ENCODE peak calls at places on chromosomes 7 and 10, in nine cellular contexts. One of them, this sample, is unnamed.

GRCh38 chr7:151378011-151378410 is 31.8 kb downstream of the WDR86 start:
- DNase-seq in stomach: no peak
- DNase-seq in esophagus muscularis mucosa: no peak
- DNase-seq in transverse colon: no peak
- DNase-seq in A549: no peak
- DNase-seq in H1: no peak
- DNase-seq in suprapubic skin: no peak
- DNase-seq in sigmoid colon: no peak
- DNase-seq in GM12878: no peak
- DNase-seq in this sample: no peak

GRCh38 chr7:77242068-77242467 is 42.4 kb upstream of the FGL2 start:
- DNase-seq in stomach: no peak
- DNase-seq in esophagus muscularis mucosa: peak; percentile 50
- DNase-seq in transverse colon: no peak
- DNase-seq in A549: no peak
- DNase-seq in H1: no peak
- DNase-seq in suprapubic skin: no peak
- DNase-seq in sigmoid colon: no peak
- DNase-seq in GM12878: no peak
- DNase-seq in this sample: no peak

GRCh38 chr7:4650471-4651047 is 31.5 kb upstream of the FOXK1 start:
- DNase-seq in stomach: no peak
- DNase-seq in esophagus muscularis mucosa: no peak
- DNase-seq in transverse colon: no peak
- DNase-seq in A549: no peak
- DNase-seq in H1: no peak
- DNase-seq in suprapubic skin: no peak
- DNase-seq in sigmoid colon: peak; percentile 72
- DNase-seq in GM12878: no peak
- DNase-seq in this sample: peak; percentile 35

GRCh38 chr7:50261593-50261992 is 42.9 kb upstream of the IKZF1 start:
- DNase-seq in stomach: no peak
- DNase-seq in esophagus muscularis mucosa: no peak
- DNase-seq in transverse colon: no peak
- DNase-seq in A549: no peak
- DNase-seq in H1: no peak
- DNase-seq in suprapubic skin: no peak
- DNase-seq in sigmoid colon: no peak
- DNase-seq in GM12878: no peak
- DNase-seq in this sample: no peak

GRCh38 chr7:110001254-110001938 is 1089.5 kb upstream of the LRRN3 start:
- DNase-seq in stomach: no peak
- DNase-seq in esophagus muscularis mucosa: no peak
- DNase-seq in transverse colon: no peak
- DNase-seq in A549: no peak
- DNase-seq in H1: no peak
- DNase-seq in suprapubic skin: no peak
- DNase-seq in sigmoid colon: no peak
- DNase-seq in GM12878: no peak
- DNase-seq in this sample: no peak

GRCh38 chr10:44477021-44477420 is 92.1 kb upstream of the CXCL12 start:
- DNase-seq in stomach: no peak
- DNase-seq in esophagus muscularis mucosa: no peak
- DNase-seq in transverse colon: no peak
- DNase-seq in A549: no peak
- DNase-seq in H1: no peak
- DNase-seq in suprapubic skin: no peak
- DNase-seq in sigmoid colon: no peak
- DNase-seq in GM12878: no peak
- DNase-seq in this sample: no peak

GRCh38 chr7:96238474-96238873 is 83.4 kb downstream of the SLC25A13 start:
- DNase-seq in stomach: no peak
- DNase-seq in esophagus muscularis mucosa: no peak
- DNase-seq in transverse colon: no peak
- DNase-seq in A549: no peak
- DNase-seq in H1: no peak
- DNase-seq in suprapubic skin: no peak
- DNase-seq in sigmoid colon: no peak
- DNase-seq in GM12878: no peak
- DNase-seq in this sample: no peak

GRCh38 chr7:96122746-96123145 is 199.2 kb downstream of the SLC25A13 start:
- DNase-seq in stomach: no peak
- DNase-seq in esophagus muscularis mucosa: no peak
- DNase-seq in transverse colon: no peak
- DNase-seq in A549: no peak
- DNase-seq in H1: no peak
- DNase-seq in suprapubic skin: no peak
- DNase-seq in sigmoid colon: no peak
- DNase-seq in GM12878: no peak
- DNase-seq in this sample: no peak

GRCh38 chr10:69439350-69439739 is 11.9 kb upstream of the TSPAN15 start:
- DNase-seq in stomach: no peak
- DNase-seq in esophagus muscularis mucosa: no peak
- DNase-seq in transverse colon: peak; percentile 68
- DNase-seq in A549: no peak
- DNase-seq in H1: no peak
- DNase-seq in suprapubic skin: no peak
- DNase-seq in sigmoid colon: peak; percentile 85
- DNase-seq in GM12878: no peak
- DNase-seq in this sample: no peak

GRCh38 chr10:18773180-18773579 is 113.9 kb downstream of the ARL5B start:
- DNase-seq in stomach: no peak
- DNase-seq in esophagus muscularis mucosa: no peak
- DNase-seq in transverse colon: no peak
- DNase-seq in A549: no peak
- DNase-seq in H1: no peak
- DNase-seq in suprapubic skin: no peak
- DNase-seq in sigmoid colon: no peak
- DNase-seq in GM12878: no peak
- DNase-seq in this sample: no peak

GRCh38 chr10:18767981-18768380 is 108.8 kb downstream of the ARL5B start:
- DNase-seq in stomach: no peak
- DNase-seq in esophagus muscularis mucosa: no peak
- DNase-seq in transverse colon: no peak
- DNase-seq in A549: no peak
- DNase-seq in H1: no peak
- DNase-seq in suprapubic skin: no peak
- DNase-seq in sigmoid colon: no peak
- DNase-seq in GM12878: no peak
- DNase-seq in this sample: no peak
- TF ChIP-seq EP300 in stomach: no peak
- TF ChIP-seq EP300 in esophagus muscularis mucosa: no peak
- TF ChIP-seq EP300 in transverse colon: no peak
- TF ChIP-seq EP300 in A549: no peak
- TF ChIP-seq EP300 in H1: no peak
- TF ChIP-seq EP300 in suprapubic skin: no peak
- TF ChIP-seq EP300 in sigmoid colon: no peak
- TF ChIP-seq EP300 in GM12878: no peak
- TF ChIP-seq EP300 in this sample: no peak

GRCh38 chr7:44200699-44201461 is at the start of gene YKT6:
- DNase-seq in stomach: peak; percentile 97
- DNase-seq in esophagus muscularis mucosa: peak; percentile 95
- DNase-seq in transverse colon: peak; percentile 96
- DNase-seq in A549: peak; percentile 100
- DNase-seq in H1: peak; percentile 88
- DNase-seq in suprapubic skin: peak; percentile 96
- DNase-seq in sigmoid colon: peak; percentile 97
- DNase-seq in GM12878: peak; percentile 84
- DNase-seq in this sample: peak; percentile 86
- TF ChIP-seq POLR2A in stomach: no peak
- TF ChIP-seq POLR2A in esophagus muscularis mucosa: peak; percentile 60
- TF ChIP-seq POLR2A in transverse colon: peak; percentile 82
- TF ChIP-seq POLR2A in A549: peak; percentile 83
- TF ChIP-seq POLR2A in H1: peak; percentile 70
- TF ChIP-seq POLR2A in suprapubic skin: peak; percentile 63
- TF ChIP-seq POLR2A in sigmoid colon: peak; percentile 30
- TF ChIP-seq POLR2A in GM12878: peak; percentile 91
- TF ChIP-seq POLR2A in this sample: peak; percentile 45

GRCh38 chr7:26196305-26196704 is 4.2 kb downstream of the HNRNPA2B1 start:
- DNase-seq in stomach: no peak
- DNase-seq in esophagus muscularis mucosa: no peak
- DNase-seq in transverse colon: no peak
- DNase-seq in A549: no peak
- DNase-seq in H1: no peak
- DNase-seq in suprapubic skin: no peak
- DNase-seq in sigmoid colon: no peak
- DNase-seq in GM12878: no peak
- DNase-seq in this sample: no peak
- H3K4me3 ChIP-seq in stomach: no peak overlapping the region
- H3K4me3 ChIP-seq in esophagus muscularis mucosa: peak overlapping the region; percentile 96
- H3K4me3 ChIP-seq in transverse colon: no peak overlapping the region
- H3K4me3 ChIP-seq in A549: peak overlapping the region; percentile 89
- H3K4me3 ChIP-seq in H1: no peak overlapping the region
- H3K4me3 ChIP-seq in suprapubic skin: peak overlapping the region; percentile 99
- H3K4me3 ChIP-seq in sigmoid colon: no peak overlapping the region
- H3K4me3 ChIP-seq in GM12878: peak overlapping the region; percentile 67
- H3K4me3 ChIP-seq in this sample: no peak overlapping the region

DNA sequence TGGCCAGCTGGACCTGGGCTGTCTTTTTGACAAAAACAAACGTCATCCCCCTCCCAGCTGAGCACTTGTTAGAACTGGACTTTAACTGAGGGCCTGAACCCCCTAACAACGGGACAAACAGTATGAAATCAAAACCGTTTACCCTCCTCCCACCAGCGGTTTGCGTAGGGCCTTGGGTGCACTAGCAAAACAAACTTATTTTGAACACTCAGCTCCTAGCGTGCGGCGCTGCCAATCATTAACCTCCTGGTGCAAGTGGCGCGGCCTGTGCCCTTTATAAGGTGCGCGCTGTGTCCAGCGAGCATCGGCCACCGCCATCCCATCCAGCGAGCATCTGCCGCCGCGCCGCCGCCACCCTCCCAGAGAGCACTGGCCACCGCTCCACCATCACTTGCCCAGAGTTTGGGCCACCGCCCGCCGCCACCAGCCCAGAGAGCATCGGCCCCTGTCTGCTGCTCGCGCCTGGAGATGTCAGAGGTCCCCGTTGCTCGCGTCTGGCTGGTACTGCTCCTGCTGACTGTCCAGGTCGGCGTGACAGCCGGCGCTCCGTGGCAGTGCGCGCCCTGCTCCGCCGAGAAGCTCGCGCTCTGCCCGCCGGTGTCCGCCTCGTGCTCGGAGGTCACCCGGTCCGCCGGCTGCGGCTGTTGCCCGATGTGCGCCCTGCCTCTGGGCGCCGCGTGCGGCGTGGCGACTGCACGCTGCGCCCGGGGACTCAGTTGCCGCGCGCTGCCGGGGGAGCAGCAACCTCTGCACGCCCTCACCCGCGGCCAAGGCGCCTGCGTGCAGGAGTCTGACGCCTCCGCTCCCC is at the start of gene IGFBP1:
- DNase-seq in stomach: no peak
- DNase-seq in esophagus muscularis mucosa: peak; percentile 72
- DNase-seq in transverse colon: no peak
- DNase-seq in A549: no peak
- DNase-seq in H1: no peak
- DNase-seq in suprapubic skin: no peak
- DNase-seq in sigmoid colon: no peak
- DNase-seq in GM12878: no peak
- DNase-seq in this sample: peak; percentile 31
- TF ChIP-seq EP300 in stomach: no peak
- TF ChIP-seq EP300 in esophagus muscularis mucosa: no peak
- TF ChIP-seq EP300 in transverse colon: no peak
- TF ChIP-seq EP300 in A549: no peak
- TF ChIP-seq EP300 in H1: no peak
- TF ChIP-seq EP300 in suprapubic skin: no peak
- TF ChIP-seq EP300 in sigmoid colon: no peak
- TF ChIP-seq EP300 in GM12878: no peak
- TF ChIP-seq EP300 in this sample: no peak

GRCh38 chr10:59905066-59905734 is 1.2 kb downstream of the CCDC6 start:
- DNase-seq in stomach: peak; percentile 46
- DNase-seq in esophagus muscularis mucosa: no peak
- DNase-seq in transverse colon: peak; percentile 59
- DNase-seq in A549: no peak
- DNase-seq in H1: no peak
- DNase-seq in suprapubic skin: no peak
- DNase-seq in sigmoid colon: peak; percentile 73
- DNase-seq in GM12878: no peak
- DNase-seq in this sample: no peak
- TF ChIP-seq POLR2A in stomach: no peak
- TF ChIP-seq POLR2A in esophagus muscularis mucosa: no peak
- TF ChIP-seq POLR2A in transverse colon: peak; percentile 61
- TF ChIP-seq POLR2A in A549: no peak
- TF ChIP-seq POLR2A in H1: no peak
- TF ChIP-seq POLR2A in suprapubic skin: no peak
- TF ChIP-seq POLR2A in sigmoid colon: peak; percentile 29
- TF ChIP-seq POLR2A in GM12878: peak; percentile 55
- TF ChIP-seq POLR2A in this sample: no peak

GRCh38 chr10:116692225-116692624 is 50.1 kb downstream of the HSPA12A start:
- DNase-seq in stomach: no peak
- DNase-seq in esophagus muscularis mucosa: no peak
- DNase-seq in transverse colon: no peak
- DNase-seq in A549: no peak
- DNase-seq in H1: no peak
- DNase-seq in suprapubic skin: no peak
- DNase-seq in sigmoid colon: peak; percentile 65
- DNase-seq in GM12878: no peak
- DNase-seq in this sample: no peak

GRCh38 chr10:116691544-116692126 is 50.7 kb downstream of the HSPA12A start:
- DNase-seq in stomach: no peak
- DNase-seq in esophagus muscularis mucosa: no peak
- DNase-seq in transverse colon: no peak
- DNase-seq in A549: no peak
- DNase-seq in H1: no peak
- DNase-seq in suprapubic skin: no peak
- DNase-seq in sigmoid colon: peak; percentile 72
- DNase-seq in GM12878: no peak
- DNase-seq in this sample: peak; percentile 79

GRCh38 chr10:116694927-116695268 is 47.5 kb downstream of the HSPA12A start:
- DNase-seq in stomach: no peak
- DNase-seq in esophagus muscularis mucosa: no peak
- DNase-seq in transverse colon: no peak
- DNase-seq in A549: no peak
- DNase-seq in H1: no peak
- DNase-seq in suprapubic skin: no peak
- DNase-seq in sigmoid colon: peak; percentile 48
- DNase-seq in GM12878: no peak
- DNase-seq in this sample: no peak

GRCh38 chr10:116696919-116697318 is 45.4 kb downstream of the HSPA12A start:
- DNase-seq in stomach: no peak
- DNase-seq in esophagus muscularis mucosa: no peak
- DNase-seq in transverse colon: no peak
- DNase-seq in A549: no peak
- DNase-seq in H1: no peak
- DNase-seq in suprapubic skin: no peak
- DNase-seq in sigmoid colon: no peak
- DNase-seq in GM12878: no peak
- DNase-seq in this sample: no peak

DNA sequence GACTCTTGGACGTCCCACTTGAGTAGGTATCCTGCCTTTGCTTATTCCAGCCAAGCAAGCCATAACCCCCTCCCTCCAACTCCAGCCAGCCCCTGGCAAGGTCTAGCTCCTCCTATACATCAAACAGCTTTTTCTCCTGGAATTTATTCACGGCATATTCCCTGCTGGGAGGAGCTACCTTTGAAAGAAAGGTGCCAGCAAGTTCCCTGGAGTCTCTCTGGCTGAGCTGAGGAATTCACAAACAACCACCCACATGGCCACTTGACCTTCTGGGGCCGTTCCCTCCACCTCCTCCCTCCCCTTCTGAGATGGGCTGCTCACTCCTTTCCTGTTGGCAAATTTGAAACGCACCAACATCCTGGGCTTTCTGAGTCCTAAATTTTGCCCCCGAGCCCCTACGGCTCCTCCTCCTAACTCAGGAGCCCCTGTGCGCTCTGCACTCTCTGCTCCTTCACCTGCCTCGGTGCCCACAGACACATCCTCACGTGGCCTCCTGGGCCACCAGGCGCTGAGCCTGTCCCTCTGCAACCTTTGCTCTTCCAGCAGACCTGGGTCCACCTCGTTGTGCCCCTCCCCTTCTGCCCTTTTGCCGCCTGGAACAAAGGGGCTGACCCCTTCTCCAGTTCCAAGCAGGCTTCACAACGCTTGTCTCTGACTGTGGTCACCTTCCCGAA is 48.0 kb downstream of the HSPA12A start:
- DNase-seq in stomach: no peak
- DNase-seq in esophagus muscularis mucosa: no peak
- DNase-seq in transverse colon: no peak
- DNase-seq in A549: no peak
- DNase-seq in H1: no peak
- DNase-seq in suprapubic skin: no peak
- DNase-seq in sigmoid colon: peak; percentile 53
- DNase-seq in GM12878: no peak
- DNase-seq in this sample: no peak
- H3K4me3 ChIP-seq in stomach: no peak overlapping the region
- H3K4me3 ChIP-seq in esophagus muscularis mucosa: no peak overlapping the region
- H3K4me3 ChIP-seq in transverse colon: no peak overlapping the region
- H3K4me3 ChIP-seq in A549: no peak overlapping the region
- H3K4me3 ChIP-seq in H1: no peak overlapping the region
- H3K4me3 ChIP-seq in suprapubic skin: no peak overlapping the region
- H3K4me3 ChIP-seq in sigmoid colon: no peak overlapping the region
- H3K4me3 ChIP-seq in GM12878: no peak overlapping the region
- H3K4me3 ChIP-seq in this sample: no peak overlapping the region